ENCODE peak calls at places on chromosome 21, in seven cellular contexts. W is RWPE2; R is GM23248; G is germinal center; M is D341Med; D is NCI-H1092 treated with DMSO at 0.1 percent for 48 hours; P is CD8-positive, alpha-beta T cell. C is an unnamed sample.

GRCh38 chr21:37521658-37522057 is 155.1 kb downstream of the DYRK1A start:
- DNase-seq in P (no peak), M (no peak), R (no peak), D (no peak), G (no peak), W (no peak), C (no peak)

GRCh38 chr21:34498623-34499022 is 13.4 kb downstream of the KCNE1 start:
- DNase-seq in M (no peak), G (no peak), W (no peak), R (no peak), P (no peak), D (peak), C (no peak)

GRCh38 chr21:42061866-42062542 is 9.1 kb upstream of the UMODL1 start:
- DNase-seq in G (peak), R (peak), D (peak), P (peak), M (no peak), W (peak), C (peak)

GRCh38 chr21:30257773-30258172 is 25.0 kb downstream of the KRTAP24-1 start:
- DNase-seq in G (no peak), D (no peak), M (peak), W (no peak), R (peak), P (no peak), C (no peak)

GRCh38 chr21:32184059-32184458 is 94.8 kb downstream of the MIS18A start:
- DNase-seq in D (no peak), R (no peak), M (no peak), W (no peak), P (no peak), G (no peak), C (no peak)

GRCh38 chr21:46393451-46393940 is 65.2 kb upstream of the DIP2A start:
- DNase-seq in W (no peak), R (peak), P (no peak), M (no peak), D (peak), G (no peak), C (no peak)

GRCh38 chr21:41894922-41895557 is 15.9 kb upstream of the PRDM15 start:
- DNase-seq in M (no peak), D (no peak), W (no peak), G (no peak), R (no peak), P (no peak), C (no peak)

GRCh38 chr21:36203603-36203889 is 46.9 kb downstream of the DOP1B start:
- DNase-seq in W (peak), G (no peak), D (no peak), R (peak), M (no peak), P (no peak), C (no peak)

GRCh38 chr21:40625991-40626390 is 221.0 kb downstream of the DSCAM start:
- DNase-seq in R (no peak), G (no peak), W (no peak), P (no peak), M (no peak), D (no peak), C (no peak)

GRCh38 chr21:45157932-45158331 is 83.6 kb downstream of the ADARB1 start:
- DNase-seq in D (no peak), M (no peak), R (no peak), W (no peak), P (no peak), G (no peak), C (no peak)

GRCh38 chr21:38804617-38805281 is 980 bp upstream of the ETS2 start:
- DNase-seq in P (peak), W (no peak), M (peak), D (peak), G (peak), R (peak), C (no peak)

GRCh38 chr21:31282095-31282709 is 61.9 kb downstream of the TIAM1 start:
- DNase-seq in G (no peak), M (no peak), W (no peak), R (peak), P (no peak), D (no peak), C (no peak)

GRCh38 chr21:37166733-37167132 is 93.7 kb downstream of the TTC3 start:
- DNase-seq in W (no peak), D (no peak), P (no peak), M (no peak), G (peak), R (no peak), C (no peak)

GRCh38 chr21:45465105-45465504 is 60.1 kb downstream of the COL18A1 start:
- DNase-seq in G (no peak), W (no peak), D (peak), P (no peak), M (no peak), R (no peak), C (no peak)

GRCh38 chr21:45141507-45141906 is 67.1 kb downstream of the ADARB1 start:
- DNase-seq in G (no peak), D (no peak), R (no peak), P (no peak), M (peak), W (no peak), C (no peak)

GRCh38 chr21:26952274-26953066 is 14.4 kb downstream of the ADAMTS5 start:
- DNase-seq in P (no peak), M (no peak), R (no peak), G (no peak), D (no peak), W (no peak), C (no peak)

GRCh38 chr21:38639782-38640750 is 141.8 kb upstream of the ERG start:
- DNase-seq in P (no peak), R (no peak), W (no peak), D (no peak), M (no peak), G (no peak), C (no peak)

GRCh38 chr21:42130447-42130846 is 59.3 kb downstream of the UMODL1 start:
- DNase-seq in W (no peak), G (no peak), R (peak), D (no peak), P (no peak), M (no peak), C (no peak)

GRCh38 chr21:29164330-29164942 is 34.0 kb downstream of the MAP3K7CL start:
- DNase-seq in P (no peak), G (no peak), R (peak), M (peak), W (no peak), D (peak), C (no peak)

GRCh38 chr21:44532712-44533111 is 7.3 kb downstream of the KRTAP10-1 start:
- DNase-seq in P (no peak), R (no peak), W (no peak), D (no peak), M (no peak), G (no peak), C (no peak)

GRCh38 chr21:14084701-14085100 is 126.1 kb downstream of the LIPI start:
- DNase-seq in W (no peak), M (no peak), D (no peak), P (no peak), G (no peak), R (no peak), C (no peak)

GRCh38 chr21:44285547-44285992 is at the start of gene AIRE:
- DNase-seq in P (no peak), G (no peak), W (no peak), M (no peak), R (peak), D (no peak), C (no peak)

GRCh38 chr21:44549525-44550211 is 1.6 kb downstream of the KRTAP10-2 start:
- DNase-seq in W (no peak), P (no peak), D (no peak), G (no peak), M (peak), R (no peak), C (no peak)

GRCh38 chr21:34029724-34030528 is 43.5 kb upstream of the MRPS6 start:
- DNase-seq in W (peak), D (no peak), M (peak), R (peak), G (peak), P (peak), C (peak)

GRCh38 chr21:19853709-19854575 is 1144.3 kb upstream of the NCAM2 start:
- DNase-seq in W (no peak), D (no peak), G (no peak), M (peak), R (no peak), P (no peak), C (no peak)

GRCh38 chr21:29334717-29335428 is 36.2 kb downstream of the BACH1 start:
- DNase-seq in D (no peak), P (no peak), G (no peak), R (peak), W (no peak), M (no peak), C (no peak)

GRCh38 chr21:37868896-37869295 is 47.4 kb downstream of the KCNJ6 start:
- DNase-seq in D (no peak), M (no peak), P (no peak), W (no peak), R (peak), G (no peak), C (no peak)